ENCODE peak calls at places on chromosomes 4 and X, in nine cellular contexts. One of them, this sample, is unnamed.

GRCh38 chrX:151984328-151984727 is 9.9 kb upstream of the GABRE start:
- DNase-seq in lower lobe of right lung: no peak
- DNase-seq in epithelial cell of esophagus: peak
- DNase-seq in fibroblast of the aortic adventitia: peak
- DNase-seq in suprapubic skin: no peak
- DNase-seq in lower leg skin: peak
- DNase-seq in cardiac fibroblast: peak
- DNase-seq in BJ: peak
- DNase-seq in A549: peak
- DNase-seq in this sample: peak

GRCh38 chr4:57291911-57292310 is 181.7 kb upstream of the IGFBP7 start:
- DNase-seq in A549: no peak
- DNase-seq in lower leg skin: no peak
- DNase-seq in suprapubic skin: no peak
- DNase-seq in BJ: no peak
- DNase-seq in epithelial cell of esophagus: peak
- DNase-seq in fibroblast of the aortic adventitia: no peak
- DNase-seq in cardiac fibroblast: no peak
- DNase-seq in lower lobe of right lung: no peak
- DNase-seq in this sample: no peak

GRCh38 chrX:69152398-69152797 is 12.9 kb downstream of the PJA1 start:
- DNase-seq in A549: peak
- DNase-seq in cardiac fibroblast: peak
- DNase-seq in lower leg skin: peak
- DNase-seq in suprapubic skin: no peak
- DNase-seq in lower lobe of right lung: peak
- DNase-seq in BJ: no peak
- DNase-seq in epithelial cell of esophagus: peak
- DNase-seq in fibroblast of the aortic adventitia: no peak
- DNase-seq in this sample: peak

GRCh38 chr4:56727150-56727549 is 46.1 kb upstream of the HOPX start:
- DNase-seq in lower lobe of right lung: no peak
- DNase-seq in fibroblast of the aortic adventitia: no peak
- DNase-seq in A549: no peak
- DNase-seq in BJ: no peak
- DNase-seq in lower leg skin: no peak
- DNase-seq in suprapubic skin: no peak
- DNase-seq in epithelial cell of esophagus: no peak
- DNase-seq in cardiac fibroblast: peak
- DNase-seq in this sample: peak

GRCh38 chr4:31089815-31090214 is 369.6 kb downstream of the PCDH7 start:
- DNase-seq in lower leg skin: no peak
- DNase-seq in fibroblast of the aortic adventitia: peak
- DNase-seq in A549: peak
- DNase-seq in BJ: no peak
- DNase-seq in suprapubic skin: no peak
- DNase-seq in lower lobe of right lung: peak
- DNase-seq in cardiac fibroblast: peak
- DNase-seq in epithelial cell of esophagus: peak
- DNase-seq in this sample: peak

GRCh38 chrX:22968494-22968893 is 31.3 kb upstream of the DDX53 start:
- DNase-seq in fibroblast of the aortic adventitia: no peak
- DNase-seq in lower lobe of right lung: no peak
- DNase-seq in epithelial cell of esophagus: no peak
- DNase-seq in A549: no peak
- DNase-seq in cardiac fibroblast: no peak
- DNase-seq in suprapubic skin: no peak
- DNase-seq in lower leg skin: no peak
- DNase-seq in BJ: no peak
- DNase-seq in this sample: no peak

GRCh38 chrX:43827791-43828190 is 54.5 kb downstream of the MAOB start:
- DNase-seq in BJ: no peak
- DNase-seq in epithelial cell of esophagus: no peak
- DNase-seq in cardiac fibroblast: no peak
- DNase-seq in lower leg skin: no peak
- DNase-seq in suprapubic skin: no peak
- DNase-seq in fibroblast of the aortic adventitia: no peak
- DNase-seq in lower lobe of right lung: no peak
- DNase-seq in A549: no peak
- DNase-seq in this sample: no peak

GRCh38 chr4:63717384-63717783 is 691.9 kb downstream of the TECRL start:
- DNase-seq in epithelial cell of esophagus: peak
- DNase-seq in A549: peak
- DNase-seq in BJ: no peak
- DNase-seq in lower leg skin: no peak
- DNase-seq in fibroblast of the aortic adventitia: no peak
- DNase-seq in lower lobe of right lung: no peak
- DNase-seq in suprapubic skin: no peak
- DNase-seq in cardiac fibroblast: peak
- DNase-seq in this sample: no peak

GRCh38 chr4:10106421-10107039 is 10.1 kb downstream of the WDR1 start:
- DNase-seq in suprapubic skin: peak
- DNase-seq in lower lobe of right lung: no peak
- DNase-seq in lower leg skin: peak
- DNase-seq in cardiac fibroblast: peak
- DNase-seq in fibroblast of the aortic adventitia: peak
- DNase-seq in A549: peak
- DNase-seq in BJ: peak
- DNase-seq in epithelial cell of esophagus: peak
- DNase-seq in this sample: peak

GRCh38 chr4:149801416-149801815 is 14.2 kb downstream of the IQCM start:
- DNase-seq in lower lobe of right lung: no peak
- DNase-seq in suprapubic skin: no peak
- DNase-seq in epithelial cell of esophagus: no peak
- DNase-seq in BJ: no peak
- DNase-seq in fibroblast of the aortic adventitia: no peak
- DNase-seq in A549: no peak
- DNase-seq in lower leg skin: no peak
- DNase-seq in cardiac fibroblast: no peak
- DNase-seq in this sample: peak

GRCh38 chr4:81684357-81684756 is 212.7 kb upstream of the RASGEF1B start:
- DNase-seq in fibroblast of the aortic adventitia: no peak
- DNase-seq in lower leg skin: no peak
- DNase-seq in suprapubic skin: no peak
- DNase-seq in lower lobe of right lung: no peak
- DNase-seq in epithelial cell of esophagus: peak
- DNase-seq in A549: no peak
- DNase-seq in BJ: no peak
- DNase-seq in cardiac fibroblast: no peak
- DNase-seq in this sample: no peak

GRCh38 chrX:19443886-19444530 is 71.3 kb downstream of the MAP3K15 start:
- DNase-seq in epithelial cell of esophagus: no peak
- DNase-seq in lower lobe of right lung: no peak
- DNase-seq in suprapubic skin: no peak
- DNase-seq in cardiac fibroblast: no peak
- DNase-seq in BJ: no peak
- DNase-seq in fibroblast of the aortic adventitia: no peak
- DNase-seq in A549: no peak
- DNase-seq in lower leg skin: no peak
- DNase-seq in this sample: no peak

GRCh38 chr4:566508-567295 is 9.4 kb downstream of the TMEM271 start:
- DNase-seq in lower lobe of right lung: no peak
- DNase-seq in A549: no peak
- DNase-seq in suprapubic skin: no peak
- DNase-seq in epithelial cell of esophagus: no peak
- DNase-seq in fibroblast of the aortic adventitia: no peak
- DNase-seq in cardiac fibroblast: no peak
- DNase-seq in BJ: no peak
- DNase-seq in lower leg skin: no peak
- DNase-seq in this sample: no peak

GRCh38 chrX:69815063-69815462 is 199.2 kb downstream of the EDA start:
- DNase-seq in A549: no peak
- DNase-seq in cardiac fibroblast: no peak
- DNase-seq in lower lobe of right lung: no peak
- DNase-seq in suprapubic skin: no peak
- DNase-seq in epithelial cell of esophagus: no peak
- DNase-seq in lower leg skin: no peak
- DNase-seq in BJ: no peak
- DNase-seq in fibroblast of the aortic adventitia: no peak
- DNase-seq in this sample: no peak

GRCh38 chr4:7390906-7391636 is 43.7 kb downstream of the PSAPL1 start:
- DNase-seq in A549: no peak
- DNase-seq in lower lobe of right lung: peak
- DNase-seq in lower leg skin: peak
- DNase-seq in BJ: no peak
- DNase-seq in epithelial cell of esophagus: no peak
- DNase-seq in fibroblast of the aortic adventitia: no peak
- DNase-seq in cardiac fibroblast: no peak
- DNase-seq in suprapubic skin: peak
- DNase-seq in this sample: no peak

GRCh38 chrX:151722241-151722846 is 6.5 kb downstream of the FATE1 start:
- DNase-seq in suprapubic skin: peak
- DNase-seq in fibroblast of the aortic adventitia: peak
- DNase-seq in cardiac fibroblast: peak
- DNase-seq in lower lobe of right lung: no peak
- DNase-seq in lower leg skin: no peak
- DNase-seq in BJ: no peak
- DNase-seq in A549: peak
- DNase-seq in epithelial cell of esophagus: peak
- DNase-seq in this sample: no peak

GRCh38 chrX:31609130-31609529 is 537.3 kb upstream of the FTHL17 start:
- DNase-seq in lower lobe of right lung: no peak
- DNase-seq in A549: peak
- DNase-seq in epithelial cell of esophagus: peak
- DNase-seq in lower leg skin: no peak
- DNase-seq in BJ: peak
- DNase-seq in fibroblast of the aortic adventitia: peak
- DNase-seq in cardiac fibroblast: peak
- DNase-seq in suprapubic skin: no peak
- DNase-seq in this sample: peak

GRCh38 chr4:80989921-80990544 is 40.5 kb upstream of the BMP3 start:
- DNase-seq in A549: peak
- DNase-seq in cardiac fibroblast: peak
- DNase-seq in epithelial cell of esophagus: peak
- DNase-seq in BJ: no peak
- DNase-seq in lower lobe of right lung: no peak
- DNase-seq in fibroblast of the aortic adventitia: peak
- DNase-seq in lower leg skin: no peak
- DNase-seq in suprapubic skin: no peak
- DNase-seq in this sample: peak

GRCh38 chr4:24230955-24231354 is 341.1 kb upstream of the PPARGC1A start:
- DNase-seq in fibroblast of the aortic adventitia: no peak
- DNase-seq in cardiac fibroblast: no peak
- DNase-seq in lower lobe of right lung: no peak
- DNase-seq in suprapubic skin: no peak
- DNase-seq in A549: no peak
- DNase-seq in BJ: no peak
- DNase-seq in epithelial cell of esophagus: no peak
- DNase-seq in lower leg skin: no peak
- DNase-seq in this sample: no peak

GRCh38 chr4:24235609-24236008 is 345.8 kb upstream of the PPARGC1A start:
- DNase-seq in A549: no peak
- DNase-seq in lower lobe of right lung: no peak
- DNase-seq in BJ: no peak
- DNase-seq in epithelial cell of esophagus: peak
- DNase-seq in fibroblast of the aortic adventitia: no peak
- DNase-seq in lower leg skin: no peak
- DNase-seq in suprapubic skin: no peak
- DNase-seq in cardiac fibroblast: no peak
- DNase-seq in this sample: peak

GRCh38 chr4:24236532-24236931 is 346.7 kb upstream of the PPARGC1A start:
- DNase-seq in BJ: no peak
- DNase-seq in fibroblast of the aortic adventitia: no peak
- DNase-seq in suprapubic skin: no peak
- DNase-seq in A549: no peak
- DNase-seq in lower lobe of right lung: no peak
- DNase-seq in epithelial cell of esophagus: peak
- DNase-seq in lower leg skin: no peak
- DNase-seq in cardiac fibroblast: no peak
- DNase-seq in this sample: peak

GRCh38 chr4:24237709-24238108 is 346.6 kb downstream of the DHX15 start:
- DNase-seq in cardiac fibroblast: no peak
- DNase-seq in A549: no peak
- DNase-seq in lower leg skin: no peak
- DNase-seq in BJ: no peak
- DNase-seq in suprapubic skin: no peak
- DNase-seq in lower lobe of right lung: no peak
- DNase-seq in fibroblast of the aortic adventitia: no peak
- DNase-seq in epithelial cell of esophagus: no peak
- DNase-seq in this sample: no peak

GRCh38 chr4:24234288-24234848 is 344.5 kb upstream of the PPARGC1A start:
- DNase-seq in A549: no peak
- DNase-seq in epithelial cell of esophagus: no peak
- DNase-seq in lower lobe of right lung: no peak
- DNase-seq in cardiac fibroblast: no peak
- DNase-seq in BJ: no peak
- DNase-seq in lower leg skin: no peak
- DNase-seq in fibroblast of the aortic adventitia: no peak
- DNase-seq in suprapubic skin: no peak
- DNase-seq in this sample: no peak
- TF ChIP-seq CTCF in A549: no peak
- TF ChIP-seq CTCF in epithelial cell of esophagus: no peak
- TF ChIP-seq CTCF in lower lobe of right lung: no peak
- TF ChIP-seq CTCF in cardiac fibroblast: no peak
- TF ChIP-seq CTCF in BJ: no peak
- TF ChIP-seq CTCF in lower leg skin: no peak
- TF ChIP-seq CTCF in fibroblast of the aortic adventitia: no peak
- TF ChIP-seq CTCF in suprapubic skin: no peak
- TF ChIP-seq CTCF in this sample: no peak

DNA sequence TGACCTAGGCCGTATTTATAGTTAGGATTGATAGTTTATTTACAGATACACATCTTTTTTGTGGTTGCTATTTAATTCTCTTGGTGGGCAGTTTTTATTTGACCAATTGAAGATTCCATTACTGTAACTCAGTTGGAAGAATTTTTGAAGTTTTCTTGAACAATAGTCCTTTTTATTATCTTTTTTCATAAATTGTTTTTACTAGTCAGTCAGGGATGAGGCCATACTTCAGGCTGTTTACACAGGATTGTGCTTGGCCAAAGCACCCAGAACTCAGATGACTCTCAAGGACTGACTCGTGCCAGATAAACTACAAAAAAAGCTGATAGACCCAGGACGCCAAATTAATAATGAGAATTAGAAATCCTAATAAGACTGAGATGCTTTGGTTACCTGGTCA is 7.0 kb downstream of the HERC3 start:
- DNase-seq in lower lobe of right lung: no peak
- DNase-seq in suprapubic skin: no peak
- DNase-seq in cardiac fibroblast: peak
- DNase-seq in epithelial cell of esophagus: no peak
- DNase-seq in lower leg skin: no peak
- DNase-seq in A549: peak
- DNase-seq in BJ: no peak
- DNase-seq in fibroblast of the aortic adventitia: peak
- DNase-seq in this sample: peak
- H3K4me3 ChIP-seq in lower lobe of right lung: peak
- H3K4me3 ChIP-seq in suprapubic skin: no peak
- H3K4me3 ChIP-seq in cardiac fibroblast: no peak
- H3K4me3 ChIP-seq in epithelial cell of esophagus: no peak
- H3K4me3 ChIP-seq in lower leg skin: no peak
- H3K4me3 ChIP-seq in A549: no peak
- H3K4me3 ChIP-seq in BJ: no peak
- H3K4me3 ChIP-seq in fibroblast of the aortic adventitia: no peak
- H3K4me3 ChIP-seq in this sample: no peak

GRCh38 chr4:19791422-19792113 is 460.1 kb upstream of the SLIT2 start:
- DNase-seq in fibroblast of the aortic adventitia: peak
- DNase-seq in BJ: no peak
- DNase-seq in lower lobe of right lung: no peak
- DNase-seq in lower leg skin: no peak
- DNase-seq in cardiac fibroblast: peak
- DNase-seq in A549: no peak
- DNase-seq in epithelial cell of esophagus: peak
- DNase-seq in suprapubic skin: no peak
- DNase-seq in this sample: no peak
- TF ChIP-seq CTCF in fibroblast of the aortic adventitia: peak
- TF ChIP-seq CTCF in BJ: peak
- TF ChIP-seq CTCF in lower lobe of right lung: no peak
- TF ChIP-seq CTCF in lower leg skin: no peak
- TF ChIP-seq CTCF in cardiac fibroblast: peak
- TF ChIP-seq CTCF in A549: no peak
- TF ChIP-seq CTCF in epithelial cell of esophagus: peak
- TF ChIP-seq CTCF in suprapubic skin: no peak
- TF ChIP-seq CTCF in this sample: peak

GRCh38 chr4:185394568-185395254 is 1.0 kb downstream of the LRP2BP start:
- DNase-seq in BJ: no peak
- DNase-seq in A549: no peak
- DNase-seq in lower leg skin: no peak
- DNase-seq in suprapubic skin: no peak
- DNase-seq in fibroblast of the aortic adventitia: no peak
- DNase-seq in lower lobe of right lung: no peak
- DNase-seq in epithelial cell of esophagus: no peak
- DNase-seq in cardiac fibroblast: no peak
- DNase-seq in this sample: peak
- H3K4me3 ChIP-seq in BJ: peak
- H3K4me3 ChIP-seq in A549: peak
- H3K4me3 ChIP-seq in lower leg skin: no peak
- H3K4me3 ChIP-seq in suprapubic skin: peak
- H3K4me3 ChIP-seq in fibroblast of the aortic adventitia: peak
- H3K4me3 ChIP-seq in lower lobe of right lung: peak
- H3K4me3 ChIP-seq in epithelial cell of esophagus: peak
- H3K4me3 ChIP-seq in cardiac fibroblast: peak
- H3K4me3 ChIP-seq in this sample: peak

This sample was measured in foreskin fibroblast.